ENCODE peak calls at places on chromosomes 2 and 18, in five cellular contexts. O, C, Z, G and S are unnamed samples.

GRCh38 chr2:173972636-173973035 is 7.5 kb upstream of the SP3 start:
- DNase-seq in O (peak), C (peak), Z (no peak), G (peak), S (peak)

GRCh38 chr2:38178556-38179419 is 102.8 kb upstream of the CYP1B1 start:
- DNase-seq in O (peak), C (peak), Z (no peak), G (peak), S (peak)

GRCh38 chr18:43542016-43542415 is 264.7 kb upstream of the SYT4 start:
- DNase-seq in O (no peak), C (peak), Z (no peak), G (no peak), S (no peak)

GRCh38 chr2:197286805-197287595 is 23.6 kb downstream of the ANKRD44 start:
- DNase-seq in O (peak), C (no peak), Z (no peak), G (peak), S (no peak)

GRCh38 chr2:75292826-75293225 is 93.5 kb upstream of the TACR1 start:
- DNase-seq in O (peak), C (no peak), Z (no peak), G (no peak), S (peak)

GRCh38 chr2:125371867-125372266 is 1284.1 kb upstream of the GYPC start:
- DNase-seq in O (no peak), C (no peak), Z (no peak), G (no peak), S (no peak)

GRCh38 chr2:70888925-70889715 is 46.6 kb upstream of the ATP6V1B1 start:
- DNase-seq in O (no peak), C (peak), Z (no peak), G (no peak), S (no peak)

GRCh38 chr2:160210599-160211138 is 10.6 kb upstream of the ITGB6 start:
- DNase-seq in O (peak), C (peak), Z (peak), G (no peak), S (peak)

GRCh38 chr2:71777946-71778345 is 324.6 kb downstream of the DYSF start:
- DNase-seq in O (no peak), C (no peak), Z (no peak), G (no peak), S (no peak)

GRCh38 chr2:42810971-42811865 is 18.8 kb upstream of the HAAO start:
- DNase-seq in O (peak), C (peak), Z (peak), G (peak), S (no peak)

GRCh38 chr2:167388497-167388896 is 500.2 kb downstream of the XIRP2 start:
- DNase-seq in O (no peak), C (peak), Z (peak), G (no peak), S (no peak)

GRCh38 chr2:11553661-11554429 is 20.0 kb downstream of the GREB1 start:
- DNase-seq in O (peak), C (no peak), Z (no peak), G (peak), S (no peak)

GRCh38 chr18:48828713-48829442 is 121.9 kb downstream of the SMAD7 start:
- DNase-seq in O (no peak), C (peak), Z (no peak), G (no peak), S (no peak)

GRCh38 chr18:55706893-55707292 is 118.9 kb upstream of the TCF4 start:
- DNase-seq in O (peak), C (no peak), Z (no peak), G (peak), S (peak)

DNA sequence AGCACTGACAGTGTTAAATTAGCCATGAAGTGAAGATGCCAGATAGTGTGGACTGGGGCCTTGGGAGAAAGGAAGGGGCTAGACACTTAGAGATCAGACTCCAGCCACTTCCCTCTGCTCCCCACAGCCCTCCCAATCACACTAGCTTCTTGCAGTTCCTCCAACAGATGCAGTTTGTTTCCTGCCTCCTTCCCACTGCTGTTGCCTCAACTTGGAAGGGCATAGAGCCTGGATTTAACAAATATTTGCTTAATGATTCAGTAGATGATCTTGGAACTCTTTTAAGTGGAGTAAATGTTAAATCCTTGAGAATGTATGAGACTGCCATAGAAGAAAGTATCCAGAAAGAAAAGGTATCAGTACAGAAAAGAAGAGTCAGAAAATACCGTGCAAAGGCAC is 1.5 kb upstream of the BZW1 start:
- DNase-seq in O (peak), C (peak), Z (no peak), G (peak), S (no peak)
- H3K4me3 ChIP-seq in O (peak), C (no peak), Z (peak), G (peak), S (no peak)

GRCh38 chr18:24585996-24586566 is 125.6 kb downstream of the HRH4 start:
- DNase-seq in O (no peak), C (no peak), Z (no peak), G (no peak), S (no peak)
- H2BK5ac ChIP-seq in O (no peak), C (no peak), Z (no peak), G (no peak), S (no peak)

DNA sequence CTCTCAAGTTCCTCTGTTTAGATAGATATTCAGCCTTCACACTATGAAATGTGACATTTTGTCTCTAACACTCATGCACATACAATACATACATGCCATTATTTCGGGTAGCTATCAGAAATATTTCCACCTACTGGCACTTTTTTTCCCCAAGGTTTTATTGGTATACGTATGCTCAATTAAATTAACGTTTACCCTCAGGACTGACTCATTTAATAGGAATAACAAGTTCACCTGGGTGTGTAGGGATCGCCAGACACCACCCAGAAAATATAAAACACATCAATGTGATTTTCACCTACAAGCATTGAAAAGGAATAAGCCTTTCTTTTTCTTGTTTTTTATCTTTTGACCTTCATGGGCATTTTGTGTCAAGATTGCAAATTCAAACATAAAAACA is 138.5 kb upstream of the EPAS1 start:
- DNase-seq in O (no peak), C (no peak), Z (no peak), G (no peak), S (no peak)
- H3K4me3 ChIP-seq in O (no peak), C (no peak), Z (no peak), G (no peak), S (no peak)

GRCh38 chr18:23355206-23355605 is 97.9 kb upstream of the RIOK3 start:
- DNase-seq in O (no peak), C (no peak), Z (no peak), G (no peak), S (no peak)

GRCh38 chr18:23354625-23355024 is 98.5 kb upstream of the RIOK3 start:
- DNase-seq in O (peak), C (peak), Z (no peak), G (peak), S (peak)

GRCh38 chr18:23356915-23357421 is 96.1 kb upstream of the RIOK3 start:
- DNase-seq in O (peak), C (no peak), Z (no peak), G (peak), S (peak)

GRCh38 chr18:23356416-23356815 is 96.7 kb upstream of the RIOK3 start:
- DNase-seq in O (no peak), C (no peak), Z (no peak), G (no peak), S (peak)

GRCh38 chr18:23357992-23358594 is 95.0 kb upstream of the RIOK3 start:
- DNase-seq in O (no peak), C (no peak), Z (no peak), G (no peak), S (no peak)
- H2BK5ac ChIP-seq in O (peak), C (no peak), Z (no peak), G (no peak), S (no peak)

GRCh38 chr2:134240061-134240460 is 13.8 kb upstream of the MGAT5 start:
- DNase-seq in O (no peak), C (no peak), Z (no peak), G (no peak), S (no peak)

GRCh38 chr2:134235771-134236170 is 18.1 kb upstream of the MGAT5 start:
- DNase-seq in O (peak), C (peak), Z (no peak), G (peak), S (no peak)

GRCh38 chr2:134234535-134234934 is 19.3 kb upstream of the MGAT5 start:
- DNase-seq in O (no peak), C (peak), Z (no peak), G (no peak), S (peak)

GRCh38 chr2:134241911-134242310 is 12.0 kb upstream of the MGAT5 start:
- DNase-seq in O (no peak), C (no peak), Z (no peak), G (no peak), S (no peak)

GRCh38 chr2:134238371-134238770 is 15.5 kb upstream of the MGAT5 start:
- DNase-seq in O (peak), C (no peak), Z (no peak), G (peak), S (no peak)
- H3K4me3 ChIP-seq in O (no peak), C (no peak), Z (no peak), G (no peak), S (no peak)